ENCODE peak calls at places on chromosomes 16 and 17, in eight cellular contexts. P is IMR-90, X is right atrium auricular region, W is fibroblast of lung, I is GM23338, N is heart left ventricle, O is body of pancreas, B is hepatocyte. V is an unnamed sample. For H3K4me1, the result is how much of the 10 kb centered on the place peaks cover.

GRCh38 chr16:73323880-73324279 is 276.0 kb upstream of the ZFHX3 start:
- DNase-seq in P (no peak), X (no peak), W (no peak), I (no peak), N (peak), O (peak), B (no peak), V (no peak)

GRCh38 chr17:28645576-28645939 is 600 bp upstream of the BLTP2 start:
- DNase-seq in P (no peak), X (no peak), W (no peak), I (no peak), N (no peak), O (no peak), B (no peak), V (no peak)

GRCh38 chr17:28612936-28613872 is 781 bp downstream of the RSKR start:
- DNase-seq in P (peak), X (no peak), W (peak), I (peak), N (no peak), O (peak), B (peak), V (peak)

GRCh38 chr17:37358098-37358829 is 17.5 kb upstream of the C17orf78 start:
- DNase-seq in P (peak), X (peak), W (peak), I (peak), N (peak), O (peak), B (peak), V (peak)

GRCh38 chr17:29836643-29837042 is 93.4 kb downstream of the SSH2 start:
- DNase-seq in P (peak), X (no peak), W (peak), I (no peak), N (no peak), O (no peak), B (no peak), V (no peak)

GRCh38 chr16:53745753-53746258 is 41.9 kb downstream of the FTO start:
- DNase-seq in P (peak), X (no peak), W (peak), I (peak), N (no peak), O (no peak), B (no peak), V (no peak)

GRCh38 chr17:16814439-16814838 is 124.4 kb downstream of the CCDC144A start:
- DNase-seq in P (no peak), X (no peak), W (no peak), I (no peak), N (no peak), O (no peak), B (no peak), V (no peak)

GRCh38 chr17:263773-264172 is 82.3 kb upstream of the DOC2B start:
- DNase-seq in P (no peak), X (no peak), W (no peak), I (no peak), N (peak), O (no peak), B (no peak), V (no peak)

GRCh38 chr17:48970865-48971687 is 2.7 kb upstream of the GIP start:
- DNase-seq in P (no peak), X (no peak), W (no peak), I (no peak), N (no peak), O (no peak), B (peak), V (no peak)

GRCh38 chr17:31538080-31538762 is 146.7 kb downstream of the RAB11FIP4 start:
- DNase-seq in P (no peak), X (no peak), W (no peak), I (no peak), N (no peak), O (no peak), B (no peak), V (no peak)

GRCh38 chr16:66483689-66484452 is 56.8 kb downstream of the BEAN1 start:
- DNase-seq in P (peak), X (peak), W (peak), I (peak), N (peak), O (peak), B (peak), V (peak)

GRCh38 chr17:4881761-4882555 is 17.4 kb upstream of the C17orf107 start:
- DNase-seq in P (peak), X (no peak), W (peak), I (peak), N (peak), O (peak), B (peak), V (peak)

GRCh38 chr17:12691173-12691572 is 25.5 kb downstream of the MYOCD start:
- DNase-seq in P (peak), X (peak), W (peak), I (no peak), N (no peak), O (peak), B (no peak), V (no peak)

GRCh38 chr16:17831330-17831729 is 360.6 kb upstream of the XYLT1 start:
- DNase-seq in P (no peak), X (no peak), W (no peak), I (peak), N (no peak), O (no peak), B (peak), V (no peak)

GRCh38 chr16:11051430-11052079 is 107.2 kb downstream of the CLEC16A start:
- DNase-seq in P (no peak), X (no peak), W (no peak), I (no peak), N (no peak), O (no peak), B (no peak), V (no peak)

GRCh38 chr17:75634754-75635609 is 1.7 kb downstream of the SMIM5 start:
- DNase-seq in P (no peak), X (no peak), W (no peak), I (no peak), N (peak), O (no peak), B (no peak), V (no peak)

GRCh38 chr16:89370081-89370511 is 120.3 kb downstream of the ANKRD11 start:
- DNase-seq in P (peak), X (no peak), W (peak), I (no peak), N (no peak), O (no peak), B (no peak), V (no peak)

GRCh38 chr16:89371386-89371785 is 119.0 kb downstream of the ANKRD11 start:
- DNase-seq in P (no peak), X (no peak), W (no peak), I (no peak), N (no peak), O (no peak), B (no peak), V (no peak)

GRCh38 chr16:89371968-89372634 is 118.3 kb downstream of the ANKRD11 start:
- DNase-seq in P (peak), X (no peak), W (peak), I (no peak), N (no peak), O (no peak), B (no peak), V (no peak)

GRCh38 chr16:89369266-89369895 is 121.0 kb downstream of the ANKRD11 start:
- DNase-seq in P (no peak), X (no peak), W (no peak), I (no peak), N (no peak), O (no peak), B (no peak), V (no peak)

DNA sequence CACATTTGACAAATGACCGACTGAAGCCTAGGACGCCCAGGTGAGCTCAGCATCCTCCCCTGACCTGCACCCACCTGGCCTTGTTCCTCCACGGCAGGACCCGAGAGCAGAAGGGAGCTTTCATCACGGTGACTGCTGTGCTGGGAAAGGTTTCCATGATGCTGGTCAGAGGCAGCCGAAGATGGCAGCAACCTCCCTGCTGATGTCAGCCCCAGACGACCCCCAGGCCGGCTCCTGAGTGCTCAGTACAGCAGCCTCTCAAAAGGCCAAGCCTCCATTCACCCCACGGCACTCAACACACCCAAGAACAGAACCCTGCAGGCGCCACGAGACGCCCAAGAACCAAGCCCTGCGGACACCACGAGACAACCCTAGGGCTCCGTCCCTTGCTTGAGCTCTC is 119.8 kb downstream of the ANKRD11 start:
- DNase-seq in P (no peak), X (no peak), W (no peak), I (no peak), N (no peak), O (no peak), B (no peak), V (no peak)
- H3K4me1 ChIP-seq in P (under half), X (under half), W (under half), I (half or more), N (half or more), O (under half), B (under half), V (under half)

GRCh38 chr17:81958633-81959342 is 2.2 kb downstream of the NOTUM start:
- DNase-seq in P (no peak), X (no peak), W (no peak), I (no peak), N (no peak), O (no peak), B (no peak), V (no peak)
- H3K4me3 ChIP-seq in P (no peak), X (no peak), W (no peak), I (peak), N (no peak), O (no peak), B (no peak), V (peak)

GRCh38 chr16:80614908-80615696 is 74.3 kb downstream of the DYNLRB2 start:
- DNase-seq in P (peak), X (no peak), W (peak), I (peak), N (no peak), O (no peak), B (peak), V (no peak)
- TF ChIP-seq CTCF in P (peak), X (no peak), W (no peak), I (no peak), N (no peak), O (no peak), B (no peak), V (no peak)

GRCh38 chr16:1301562-1301961 is 7.9 kb upstream of the UBE2I start:
- DNase-seq in P (no peak), X (no peak), W (no peak), I (no peak), N (no peak), O (no peak), B (no peak), V (no peak)

GRCh38 chr16:1300664-1301476 is 8.6 kb upstream of the UBE2I start:
- DNase-seq in P (peak), X (peak), W (no peak), I (peak), N (peak), O (peak), B (peak), V (peak)

GRCh38 chr16:1298406-1298805 is 11.0 kb upstream of the UBE2I start:
- DNase-seq in P (no peak), X (no peak), W (no peak), I (no peak), N (no peak), O (no peak), B (no peak), V (no peak)

GRCh38 chr16:1299012-1299867 is 10.2 kb upstream of the UBE2I start:
- DNase-seq in P (no peak), X (no peak), W (no peak), I (no peak), N (no peak), O (peak), B (peak), V (no peak)

GRCh38 chr16:1299868-1300203 is 9.6 kb upstream of the UBE2I start:
- DNase-seq in P (no peak), X (no peak), W (no peak), I (no peak), N (no peak), O (no peak), B (no peak), V (no peak)
- H3K4me1 ChIP-seq in P (under half), X (under half), W (under half), I (under half), N (under half), O (half or more), B (under half), V (under half)

GRCh38 chr16:89045881-89046280 is 47.8 kb upstream of the ACSF3 start:
- DNase-seq in P (no peak), X (no peak), W (no peak), I (no peak), N (no peak), O (no peak), B (no peak), V (no peak)
- H3K4me3 ChIP-seq in P (no peak), X (no peak), W (no peak), I (no peak), N (no peak), O (no peak), B (no peak), V (no peak)

GRCh38 chr16:1926223-1926718 is 8.1 kb upstream of the HS3ST6 start:
- DNase-seq in P (no peak), X (no peak), W (no peak), I (no peak), N (no peak), O (no peak), B (no peak), V (no peak)
- TF ChIP-seq CTCF in P (no peak), X (no peak), W (no peak), I (no peak), N (no peak), O (no peak), B (no peak), V (no peak)

V was measured in BE2C.